ENCODE peak calls at places on chromosomes 7 and 10, in ten cellular contexts. Y is stimulated activated CD4-positive, alpha-beta T cell treated with anti-CD3 and anti-CD28 coated beads, Interleukin-2, amount 100 ng/mL, for 48 hours; J is CD4-positive, alpha-beta memory T cell; X is non-pigmented ciliary epithelial cell; F is MCF 10A; I is HTR-8/SVneo; P is upper lobe of right lung; M is AG09309; G is upper lobe of left lung; H is activated CD4-positive, alpha-beta T cell treated with anti-CD3 and anti-CD28 coated beads, Interleukin-2, amount 50 U/mL, for 1 hour. D is an unnamed sample.

GRCh38 chr10:73773152-73773879 is 8.5 kb upstream of the CHCHD1 start:
- DNase-seq in Y (no peak), J (no peak), X (no peak), F (no peak), I (no peak), P (no peak), M (no peak), G (no peak), H (no peak), D (no peak)

GRCh38 chr7:32677593-32677992 is 182.3 kb downstream of the AVL9 start:
- DNase-seq in Y (no peak), J (no peak), X (no peak), F (no peak), I (no peak), P (no peak), M (no peak), G (no peak), H (no peak), D (no peak)

GRCh38 chr10:32446701-32447406 is 914 bp downstream of the CCDC7 start:
- DNase-seq in Y (no peak), J (peak; percentile 6), X (no peak), F (peak; percentile 34), I (no peak), P (no peak), M (no peak), G (no peak), H (no peak), D (no peak)

GRCh38 chr7:22447759-22448158 is 52.2 kb downstream of the STEAP1B start:
- DNase-seq in Y (no peak), J (no peak), X (no peak), F (no peak), I (no peak), P (no peak), M (no peak), G (no peak), H (no peak), D (no peak)

GRCh38 chr10:5757766-5758517 is 55.3 kb downstream of the GDI2 start:
- DNase-seq in Y (no peak), J (no peak), X (no peak), F (no peak), I (no peak), P (no peak), M (no peak), G (no peak), H (no peak), D (no peak)

GRCh38 chr10:131453772-131454634 is 142.5 kb upstream of the TCERG1L start:
- DNase-seq in Y (peak; percentile 74), J (peak; percentile 20), X (no peak), F (no peak), I (no peak), P (peak; percentile 75), M (no peak), G (peak; percentile 42), H (peak; percentile 52), D (no peak)

GRCh38 chr7:40694991-40695390 is 560.2 kb downstream of the SUGCT start:
- DNase-seq in Y (no peak), J (no peak), X (no peak), F (no peak), I (no peak), P (no peak), M (no peak), G (no peak), H (no peak), D (no peak)

GRCh38 chr7:84704380-84704779 is 482.5 kb downstream of the SEMA3D start:
- DNase-seq in Y (no peak), J (no peak), X (no peak), F (no peak), I (no peak), P (no peak), M (no peak), G (no peak), H (no peak), D (no peak)

GRCh38 chr7:27237735-27238334 is 4.8 kb upstream of the EVX1 start:
- DNase-seq in Y (no peak), J (no peak), X (no peak), F (peak; percentile 42), I (no peak), P (no peak), M (peak; percentile 59), G (no peak), H (no peak), D (no peak)

GRCh38 chr7:8724080-8724718 is 290.8 kb downstream of the NXPH1 start:
- DNase-seq in Y (no peak), J (no peak), X (no peak), F (peak; percentile 62), I (peak; percentile 22), P (no peak), M (no peak), G (peak; percentile 23), H (no peak), D (no peak)

GRCh38 chr10:112721080-112721698 is 228.9 kb upstream of the TCF7L2 start:
- DNase-seq in Y (no peak), J (peak; percentile 4), X (no peak), F (peak; percentile 71), I (peak; percentile 21), P (no peak), M (no peak), G (no peak), H (no peak), D (peak; percentile 1)

GRCh38 chr7:116863168-116863670 is 832 bp downstream of the CAPZA2 start:
- DNase-seq in Y (no peak), J (peak; percentile 10), X (no peak), F (peak; percentile 31), I (peak; percentile 5), P (peak; percentile 66), M (no peak), G (no peak), H (no peak), D (no peak)